ENCODE peak calls at places on chromosomes 6 and 20, in six cellular contexts. One of them, this sample, is unnamed.

GRCh38 chr6:75813476-75814250 is 64.6 kb downstream of the MYO6 start:
- DNase-seq in adrenal gland: no peak
- DNase-seq in RWPE1: no peak
- DNase-seq in HFFc6: no peak
- DNase-seq in neural crest cell: no peak
- DNase-seq in cardiac fibroblast: no peak
- DNase-seq in this sample: no peak

GRCh38 chr6:157276134-157276532 is 47.2 kb downstream of the TMEM242 start:
- DNase-seq in neural crest cell: no peak
- DNase-seq in cardiac fibroblast: no peak
- DNase-seq in RWPE1: no peak
- DNase-seq in adrenal gland: no peak
- DNase-seq in HFFc6: no peak
- DNase-seq in this sample: no peak

GRCh38 chr6:98847767-98848538 is 13.6 kb downstream of the POU3F2 start:
- DNase-seq in HFFc6: no peak
- DNase-seq in adrenal gland: no peak
- DNase-seq in neural crest cell: no peak
- DNase-seq in RWPE1: no peak
- DNase-seq in cardiac fibroblast: peak
- DNase-seq in this sample: no peak

GRCh38 chr6:156033598-156033997 is 578.0 kb upstream of the NOX3 start:
- DNase-seq in RWPE1: no peak
- DNase-seq in adrenal gland: no peak
- DNase-seq in HFFc6: no peak
- DNase-seq in neural crest cell: no peak
- DNase-seq in cardiac fibroblast: no peak
- DNase-seq in this sample: no peak

GRCh38 chr20:47725248-47725973 is 59.9 kb downstream of the SULF2 start:
- DNase-seq in cardiac fibroblast: peak
- DNase-seq in adrenal gland: peak
- DNase-seq in HFFc6: peak
- DNase-seq in neural crest cell: peak
- DNase-seq in RWPE1: peak
- DNase-seq in this sample: peak

GRCh38 chr20:49853640-49854039 is 41.0 kb downstream of the SLC9A8 start:
- DNase-seq in HFFc6: peak
- DNase-seq in cardiac fibroblast: peak
- DNase-seq in adrenal gland: peak
- DNase-seq in RWPE1: peak
- DNase-seq in neural crest cell: peak
- DNase-seq in this sample: peak

GRCh38 chr6:82616386-82617028 is 252.9 kb downstream of the TPBG start:
- DNase-seq in adrenal gland: no peak
- DNase-seq in neural crest cell: no peak
- DNase-seq in HFFc6: peak
- DNase-seq in RWPE1: no peak
- DNase-seq in cardiac fibroblast: peak
- DNase-seq in this sample: peak

GRCh38 chr6:96878101-96878500 is 19.6 kb downstream of the NDUFAF4 start:
- DNase-seq in neural crest cell: no peak
- DNase-seq in cardiac fibroblast: no peak
- DNase-seq in adrenal gland: no peak
- DNase-seq in HFFc6: peak
- DNase-seq in RWPE1: peak
- DNase-seq in this sample: no peak

GRCh38 chr20:19740503-19740902 is 17.6 kb upstream of the RIN2 start:
- DNase-seq in adrenal gland: no peak
- DNase-seq in neural crest cell: no peak
- DNase-seq in RWPE1: no peak
- DNase-seq in HFFc6: no peak
- DNase-seq in cardiac fibroblast: no peak
- DNase-seq in this sample: no peak

GRCh38 chr20:20333866-20334265 is 34.0 kb upstream of the INSM1 start:
- DNase-seq in RWPE1: no peak
- DNase-seq in neural crest cell: no peak
- DNase-seq in HFFc6: no peak
- DNase-seq in adrenal gland: no peak
- DNase-seq in cardiac fibroblast: no peak
- DNase-seq in this sample: no peak

GRCh38 chr6:13766201-13766634 is 48.1 kb downstream of the MCUR1 start:
- DNase-seq in HFFc6: peak
- DNase-seq in adrenal gland: no peak
- DNase-seq in cardiac fibroblast: peak
- DNase-seq in neural crest cell: no peak
- DNase-seq in RWPE1: peak
- DNase-seq in this sample: peak

GRCh38 chr6:19759117-19759880 is 77.9 kb upstream of the ID4 start:
- DNase-seq in HFFc6: peak
- DNase-seq in adrenal gland: no peak
- DNase-seq in RWPE1: peak
- DNase-seq in cardiac fibroblast: peak
- DNase-seq in neural crest cell: no peak
- DNase-seq in this sample: peak

GRCh38 chr6:4553387-4553786 is 222.8 kb upstream of the CDYL start:
- DNase-seq in cardiac fibroblast: peak
- DNase-seq in adrenal gland: no peak
- DNase-seq in HFFc6: no peak
- DNase-seq in neural crest cell: no peak
- DNase-seq in RWPE1: no peak
- DNase-seq in this sample: no peak

GRCh38 chr20:47544240-47544639 is 42.6 kb downstream of the NCOA3 start:
- DNase-seq in cardiac fibroblast: peak
- DNase-seq in RWPE1: no peak
- DNase-seq in adrenal gland: no peak
- DNase-seq in neural crest cell: no peak
- DNase-seq in HFFc6: peak
- DNase-seq in this sample: peak

GRCh38 chr6:144248470-144249301 is 36.4 kb upstream of the UTRN start:
- DNase-seq in adrenal gland: no peak
- DNase-seq in RWPE1: no peak
- DNase-seq in HFFc6: peak
- DNase-seq in neural crest cell: no peak
- DNase-seq in cardiac fibroblast: peak
- DNase-seq in this sample: no peak

GRCh38 chr20:63520594-63520938 is at the start of gene PPDPF:
- DNase-seq in RWPE1: peak
- DNase-seq in adrenal gland: peak
- DNase-seq in neural crest cell: peak
- DNase-seq in cardiac fibroblast: peak
- DNase-seq in HFFc6: peak
- DNase-seq in this sample: peak

GRCh38 chr20:63520939-63521601 is 505 bp downstream of the PPDPF start:
- DNase-seq in adrenal gland: peak
- DNase-seq in cardiac fibroblast: peak
- DNase-seq in HFFc6: peak
- DNase-seq in RWPE1: peak
- DNase-seq in neural crest cell: peak
- DNase-seq in this sample: peak

GRCh38 chr20:63518946-63519764 is 1.4 kb upstream of the PPDPF start:
- DNase-seq in cardiac fibroblast: no peak
- DNase-seq in RWPE1: no peak
- DNase-seq in HFFc6: no peak
- DNase-seq in adrenal gland: no peak
- DNase-seq in neural crest cell: no peak
- DNase-seq in this sample: no peak

GRCh38 chr20:63518351-63518861 is 2.2 kb upstream of the PPDPF start:
- DNase-seq in HFFc6: no peak
- DNase-seq in adrenal gland: no peak
- DNase-seq in neural crest cell: no peak
- DNase-seq in RWPE1: no peak
- DNase-seq in cardiac fibroblast: no peak
- DNase-seq in this sample: no peak

DNA sequence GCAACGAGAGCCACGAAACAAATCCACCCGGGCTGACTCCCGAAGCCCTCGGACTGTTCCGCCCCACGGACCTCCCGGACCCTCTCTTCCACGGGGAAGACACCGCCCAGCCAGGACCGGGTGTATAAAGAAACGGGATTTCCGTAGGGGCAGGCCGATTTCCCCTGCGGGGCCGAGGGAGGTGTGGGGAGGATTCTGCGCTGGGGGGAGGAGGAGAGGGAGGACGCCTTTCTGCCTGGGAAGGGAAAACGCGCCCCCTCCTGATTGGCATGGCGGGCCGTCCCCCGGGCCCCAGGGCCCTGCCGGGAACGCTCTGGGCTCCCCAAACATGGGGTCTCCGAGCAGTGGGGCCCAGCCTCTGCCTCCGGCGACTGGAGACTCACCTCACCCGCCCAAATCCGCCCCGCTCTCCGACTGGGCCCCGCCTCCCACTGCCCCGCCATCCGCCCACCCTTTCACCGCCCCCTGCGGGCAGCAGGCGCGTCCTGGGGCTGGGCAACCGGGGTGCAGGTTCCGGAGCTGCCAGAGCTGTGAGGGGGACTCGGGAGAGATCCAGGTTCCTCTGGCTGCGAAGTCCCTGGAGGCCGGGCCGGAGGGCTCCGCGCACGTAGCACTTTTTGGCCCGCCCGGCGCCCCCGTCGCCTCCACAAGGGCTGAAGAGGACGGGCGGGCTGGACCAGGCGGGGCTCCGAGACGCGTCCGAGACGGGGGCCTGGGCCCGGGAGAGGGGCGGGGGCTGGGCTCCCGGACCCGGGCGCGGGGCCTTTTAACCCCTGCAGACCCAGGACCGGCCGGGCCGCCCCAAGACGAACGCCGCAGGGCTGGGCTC is 586 bp upstream of the PPDPF start:
- DNase-seq in adrenal gland: no peak
- DNase-seq in neural crest cell: peak
- DNase-seq in cardiac fibroblast: no peak
- DNase-seq in RWPE1: peak
- DNase-seq in HFFc6: peak
- DNase-seq in this sample: peak
- TF ChIP-seq CTCF in adrenal gland: no peak
- TF ChIP-seq CTCF in neural crest cell: peak
- TF ChIP-seq CTCF in cardiac fibroblast: peak
- TF ChIP-seq CTCF in RWPE1: peak
- TF ChIP-seq CTCF in HFFc6: peak
- TF ChIP-seq CTCF in this sample: peak

GRCh38 chr6:109034439-109035041 is 60.1 kb downstream of the SESN1 start:
- DNase-seq in adrenal gland: no peak
- DNase-seq in cardiac fibroblast: peak
- DNase-seq in neural crest cell: no peak
- DNase-seq in HFFc6: no peak
- DNase-seq in RWPE1: no peak
- DNase-seq in this sample: no peak

GRCh38 chr6:109033655-109034054 is 61.0 kb downstream of the SESN1 start:
- DNase-seq in RWPE1: no peak
- DNase-seq in neural crest cell: no peak
- DNase-seq in adrenal gland: no peak
- DNase-seq in cardiac fibroblast: no peak
- DNase-seq in HFFc6: no peak
- DNase-seq in this sample: no peak

GRCh38 chr6:109027964-109028363 is 66.7 kb downstream of the SESN1 start:
- DNase-seq in RWPE1: no peak
- DNase-seq in HFFc6: no peak
- DNase-seq in adrenal gland: no peak
- DNase-seq in cardiac fibroblast: no peak
- DNase-seq in neural crest cell: no peak
- DNase-seq in this sample: no peak

GRCh38 chr6:109028439-109028838 is 66.2 kb downstream of the SESN1 start:
- DNase-seq in cardiac fibroblast: no peak
- DNase-seq in HFFc6: no peak
- DNase-seq in adrenal gland: no peak
- DNase-seq in neural crest cell: no peak
- DNase-seq in RWPE1: no peak
- DNase-seq in this sample: no peak

DNA sequence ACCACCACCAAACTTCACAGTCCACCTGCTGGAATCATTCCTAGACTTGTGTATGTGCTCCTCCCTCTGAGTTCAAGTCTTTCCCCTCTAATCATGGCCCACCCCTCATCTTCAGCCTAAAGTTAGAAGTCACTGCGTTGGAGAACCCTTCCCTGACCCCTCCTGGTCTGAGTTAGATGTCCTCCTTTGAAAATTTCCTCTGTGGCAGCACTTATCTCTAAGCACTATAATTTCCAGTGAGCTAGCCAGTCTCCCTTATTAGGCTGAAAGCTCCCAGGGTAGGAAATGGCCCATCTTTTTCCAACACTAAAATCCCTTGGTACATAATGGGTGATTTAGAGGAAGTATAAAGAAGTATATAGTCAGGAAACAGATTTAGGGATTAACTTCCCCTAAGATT is 63.2 kb downstream of the SESN1 start:
- DNase-seq in HFFc6: no peak
- DNase-seq in cardiac fibroblast: no peak
- DNase-seq in RWPE1: no peak
- DNase-seq in neural crest cell: no peak
- DNase-seq in adrenal gland: no peak
- DNase-seq in this sample: no peak
- TF ChIP-seq CTCF in HFFc6: no peak
- TF ChIP-seq CTCF in cardiac fibroblast: no peak
- TF ChIP-seq CTCF in RWPE1: no peak
- TF ChIP-seq CTCF in neural crest cell: no peak
- TF ChIP-seq CTCF in adrenal gland: no peak
- TF ChIP-seq CTCF in this sample: no peak

GRCh38 chr6:38676974-38677544 is 25.9 kb downstream of the GLO1 start:
- DNase-seq in cardiac fibroblast: no peak
- DNase-seq in HFFc6: no peak
- DNase-seq in neural crest cell: no peak
- DNase-seq in adrenal gland: no peak
- DNase-seq in RWPE1: no peak
- DNase-seq in this sample: no peak

GRCh38 chr6:38673397-38674165 is 29.4 kb downstream of the GLO1 start:
- DNase-seq in HFFc6: no peak
- DNase-seq in adrenal gland: no peak
- DNase-seq in RWPE1: peak
- DNase-seq in cardiac fibroblast: no peak
- DNase-seq in neural crest cell: no peak
- DNase-seq in this sample: no peak

GRCh38 chr6:38676236-38676973 is 26.5 kb downstream of the GLO1 start:
- DNase-seq in RWPE1: no peak
- DNase-seq in HFFc6: no peak
- DNase-seq in adrenal gland: no peak
- DNase-seq in cardiac fibroblast: no peak
- DNase-seq in neural crest cell: no peak
- DNase-seq in this sample: no peak

DNA sequence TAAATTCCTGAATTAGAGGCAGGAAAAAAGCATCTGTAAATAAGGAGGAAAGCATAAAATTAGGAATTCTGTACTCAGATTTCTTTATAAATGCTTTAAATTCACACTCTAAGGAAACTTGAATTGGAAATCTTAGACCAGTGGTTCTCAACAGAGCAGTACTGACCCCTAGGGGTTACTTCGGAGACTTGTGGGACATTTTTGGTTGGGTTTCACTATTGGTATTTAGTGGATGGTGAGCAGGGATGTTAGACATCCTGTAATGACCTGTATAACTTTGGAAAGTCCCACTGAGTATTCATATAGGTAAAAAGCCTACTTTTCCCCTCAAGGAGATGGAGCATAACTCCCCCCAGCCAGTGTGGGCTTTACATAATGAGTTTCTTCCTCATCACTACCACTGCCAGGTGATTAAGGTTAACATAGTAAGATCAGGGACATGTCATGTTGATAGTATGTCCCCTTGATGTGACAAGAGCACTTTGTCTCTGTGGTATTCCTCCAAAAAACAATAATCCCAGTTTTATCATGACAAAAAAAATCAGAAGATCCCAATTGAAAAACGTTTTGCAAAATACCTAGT is 31.0 kb downstream of the GLO1 start:
- DNase-seq in cardiac fibroblast: peak
- DNase-seq in HFFc6: peak
- DNase-seq in neural crest cell: peak
- DNase-seq in adrenal gland: peak
- DNase-seq in RWPE1: peak
- DNase-seq in this sample: peak
- TF ChIP-seq CTCF in cardiac fibroblast: peak
- TF ChIP-seq CTCF in HFFc6: peak
- TF ChIP-seq CTCF in neural crest cell: peak
- TF ChIP-seq CTCF in adrenal gland: peak
- TF ChIP-seq CTCF in RWPE1: peak
- TF ChIP-seq CTCF in this sample: peak

GRCh38 chr20:33882018-33882417 is 70.9 kb downstream of the CHMP4B start:
- DNase-seq in adrenal gland: no peak
- DNase-seq in RWPE1: no peak
- DNase-seq in HFFc6: no peak
- DNase-seq in neural crest cell: no peak
- DNase-seq in cardiac fibroblast: no peak
- DNase-seq in this sample: no peak
- TF ChIP-seq CTCF in adrenal gland: no peak
- TF ChIP-seq CTCF in RWPE1: no peak
- TF ChIP-seq CTCF in HFFc6: no peak
- TF ChIP-seq CTCF in neural crest cell: no peak
- TF ChIP-seq CTCF in cardiac fibroblast: no peak
- TF ChIP-seq CTCF in this sample: no peak

This sample was measured in MCF 10A.